ENCODE peak calls at places on chromosome 22, in four cellular contexts. M is amniotic stem cell, J is H7, P is fibroblast of mammary gland. F is an unnamed sample.

GRCh38 chr22:19114984-19115552 is 7.1 kb downstream of the DGCR2 start:
- DNase-seq in P (no peak), M (no peak), J (peak), F (no peak)

GRCh38 chr22:22578702-22579424 is 19.8 kb upstream of the PRAME start:
- DNase-seq in M (no peak), J (no peak), P (peak), F (peak)

GRCh38 chr22:21991774-21992173 is 9.2 kb upstream of the TOP3B start:
- DNase-seq in M (no peak), P (no peak), J (peak), F (no peak)

GRCh38 chr22:44730490-44731356 is 21.7 kb upstream of the ARHGAP8 start:
- DNase-seq in J (no peak), P (no peak), M (no peak), F (no peak)

GRCh38 chr22:23245045-23245798 is 64.9 kb downstream of the BCR start:
- DNase-seq in M (no peak), J (no peak), P (peak), F (peak)

GRCh38 chr22:41822289-41823057 is 10.4 kb upstream of the SREBF2 start:
- DNase-seq in J (peak), M (peak), P (peak), F (peak)

GRCh38 chr22:46419754-46420571 is 84.4 kb downstream of the TRMU start:
- DNase-seq in J (no peak), P (no peak), M (no peak), F (no peak)

GRCh38 chr22:30140414-30140813 is 60.1 kb downstream of the HORMAD2 start:
- DNase-seq in P (no peak), M (no peak), J (no peak), F (no peak)

GRCh38 chr22:17918840-17919239 is 105.5 kb downstream of the MICAL3 start:
- DNase-seq in M (no peak), J (no peak), P (no peak), F (no peak)

GRCh38 chr22:21766933-21767462 is 31.4 kb upstream of the YPEL1 start:
- DNase-seq in M (no peak), J (no peak), P (no peak), F (no peak)

GRCh38 chr22:35553341-35553740 is 12.7 kb downstream of the RASD2 start:
- DNase-seq in J (no peak), M (no peak), P (no peak), F (no peak)

GRCh38 chr22:21960200-21961126 is 7.8 kb upstream of the PPM1F start:
- DNase-seq in P (no peak), M (no peak), J (no peak), F (no peak)

GRCh38 chr22:36419177-36419911 is 31.6 kb upstream of the MYH9 start:
- DNase-seq in J (peak), P (peak), M (no peak), F (peak)

GRCh38 chr22:43846966-43847365 is 15.3 kb downstream of the SULT4A1 start:
- DNase-seq in P (no peak), J (no peak), M (no peak), F (no peak)

GRCh38 chr22:47678048-47678447 is 915.6 kb downstream of the TBC1D22A start:
- DNase-seq in J (no peak), M (no peak), P (no peak), F (no peak)

GRCh38 chr22:48919187-48919590 is 908.5 kb downstream of the BRD1 start:
- DNase-seq in P (no peak), J (peak), M (no peak), F (no peak)

GRCh38 chr22:50467341-50467740 is 7.5 kb downstream of the SBF1 start:
- DNase-seq in P (no peak), M (no peak), J (no peak), F (no peak)

GRCh38 chr22:29147241-29147919 is 58.3 kb upstream of the EMID1 start:
- DNase-seq in M (no peak), J (no peak), P (no peak), F (no peak)

GRCh38 chr22:19706661-19707151 is 7.6 kb upstream of the SEPTIN5 start:
- DNase-seq in J (peak), P (no peak), M (no peak), F (no peak)

GRCh38 chr22:37431811-37432707 is 4.8 kb upstream of the ELFN2 start:
- DNase-seq in P (peak), M (peak), J (no peak), F (peak)

GRCh38 chr22:22022255-22022840 is 39.8 kb upstream of the TOP3B start:
- DNase-seq in M (no peak), P (no peak), J (no peak), F (no peak)

GRCh38 chr22:38868286-38868721 is 3.7 kb downstream of the CBX6 start:
- DNase-seq in M (no peak), J (no peak), P (no peak), F (no peak)

GRCh38 chr22:30397656-30398635 is 1.1 kb downstream of the SEC14L2 start:
- DNase-seq in M (no peak), P (no peak), J (peak), F (no peak)

GRCh38 chr22:42316988-42317387 is 46.5 kb upstream of the TCF20 start:
- DNase-seq in J (no peak), M (no peak), P (peak), F (no peak)

GRCh38 chr22:40597541-40598453 is 38.7 kb downstream of the MRTFA start:
- DNase-seq in J (peak), P (peak), M (peak), F (peak)

GRCh38 chr22:20116951-20117645 is at the start of gene TRMT2A:
- DNase-seq in J (peak), P (peak), M (peak), F (peak)